ENCODE peak calls at places on chromosomes 3 and 15, in six cellular contexts. T, L, Y, G, W and F are unnamed samples. For H3K36me3, the result is how much of the 10 kb centered on the place peaks cover.

GRCh38 chr15:84143753-84144314 is 91.7 kb upstream of the GOLGA6L4 start:
- DNase-seq in T (no peak), L (no peak), Y (no peak), G (no peak), W (no peak), F (no peak)

GRCh38 chr15:78024883-78025282 is 52.6 kb downstream of the TBC1D2B start:
- DNase-seq in T (no peak), L (no peak), Y (no peak), G (no peak), W (no peak), F (no peak)

GRCh38 chr3:181699171-181699903 is 12.4 kb upstream of the SOX2 start:
- DNase-seq in T (no peak), L (no peak), Y (no peak), G (no peak), W (no peak), F (no peak)

GRCh38 chr3:197378987-197379718 is 80.7 kb upstream of the DLG1 start:
- DNase-seq in T (no peak), L (no peak), Y (no peak), G (no peak), W (no peak), F (no peak)

GRCh38 chr15:65789759-65790158 is 2.3 kb downstream of the DENND4A start:
- DNase-seq in T (no peak), L (no peak), Y (no peak), G (no peak), W (no peak), F (no peak)

GRCh38 chr3:37096972-37097371 is 77.4 kb downstream of the LRRFIP2 start:
- DNase-seq in T (no peak), L (no peak), Y (no peak), G (no peak), W (no peak), F (no peak)

GRCh38 chr3:103786296-103786695 is 1351.5 kb downstream of the ZPLD1 start:
- DNase-seq in T (peak), L (no peak), Y (no peak), G (no peak), W (no peak), F (no peak)

GRCh38 chr3:160754855-160755747 is 930 bp upstream of the PPM1L start:
- DNase-seq in T (peak), L (peak), Y (peak), G (peak), W (peak), F (peak)

GRCh38 chr3:97106652-97106989 is 292.2 kb downstream of the EPHA6 start:
- DNase-seq in T (no peak), L (no peak), Y (no peak), G (no peak), W (no peak), F (no peak)

GRCh38 chr3:53503185-53503584 is 8.8 kb downstream of the CACNA1D start:
- DNase-seq in T (no peak), L (no peak), Y (no peak), G (no peak), W (no peak), F (no peak)
- H3K36me3 ChIP-seq in T (under half), L (under half), Y (under half), G (under half), W (under half), F (under half)

GRCh38 chr3:156551746-156552145 is 3.2 kb downstream of the SSR3 start:
- DNase-seq in T (no peak), L (no peak), Y (no peak), G (no peak), W (peak), F (no peak)
- H3K4me3 ChIP-seq in T (no peak), L (no peak), Y (no peak), G (no peak), W (no peak), F (no peak)

GRCh38 chr3:134929976-134930375 is 134.9 kb downstream of the EPHB1 start:
- DNase-seq in T (no peak), L (no peak), Y (no peak), G (no peak), W (no peak), F (no peak)

GRCh38 chr3:134932035-134932434 is 137.0 kb downstream of the EPHB1 start:
- DNase-seq in T (no peak), L (no peak), Y (no peak), G (no peak), W (no peak), F (no peak)

GRCh38 chr3:134928819-134929218 is 133.8 kb downstream of the EPHB1 start:
- DNase-seq in T (no peak), L (no peak), Y (no peak), G (no peak), W (no peak), F (no peak)

GRCh38 chr3:134933997-134934396 is 138.9 kb downstream of the EPHB1 start:
- DNase-seq in T (no peak), L (no peak), Y (no peak), G (no peak), W (no peak), F (no peak)

GRCh38 chr3:134931045-134931775 is 136.2 kb downstream of the EPHB1 start:
- DNase-seq in T (no peak), L (no peak), Y (no peak), G (no peak), W (no peak), F (no peak)
- H3K36me3 ChIP-seq in T (under half), L (under half), Y (under half), G (under half), W (under half), F (under half)

GRCh38 chr3:127915937-127916480 is 977 bp downstream of the KBTBD12 start:
- DNase-seq in T (no peak), L (no peak), Y (no peak), G (no peak), W (no peak), F (no peak)
- H3K4me3 ChIP-seq in T (no peak), L (no peak), Y (no peak), G (peak), W (no peak), F (no peak)

DNA sequence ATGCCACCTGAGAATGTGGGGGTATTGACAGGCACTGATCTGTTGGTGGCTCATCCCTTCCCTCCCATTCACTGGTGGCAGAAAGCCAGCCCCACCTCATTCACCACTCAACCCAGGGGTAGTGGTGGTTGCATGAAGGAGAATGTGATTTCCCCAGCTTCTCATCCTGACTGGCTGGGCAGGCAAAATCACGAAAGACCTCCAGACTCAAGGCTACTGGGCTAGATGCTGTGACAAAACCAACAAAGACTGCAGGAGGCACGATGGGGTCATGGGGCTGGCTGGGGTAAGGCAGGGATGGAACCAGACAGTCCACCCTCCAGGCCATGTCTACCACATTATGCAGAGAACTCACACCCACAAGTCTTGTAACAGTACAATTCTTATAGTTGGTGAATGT is 33.9 kb downstream of the FSTL1 start:
- DNase-seq in T (no peak), L (no peak), Y (no peak), G (no peak), W (no peak), F (peak)
- H3K36me3 ChIP-seq in T (under half), L (under half), Y (under half), G (under half), W (under half), F (under half)

DNA sequence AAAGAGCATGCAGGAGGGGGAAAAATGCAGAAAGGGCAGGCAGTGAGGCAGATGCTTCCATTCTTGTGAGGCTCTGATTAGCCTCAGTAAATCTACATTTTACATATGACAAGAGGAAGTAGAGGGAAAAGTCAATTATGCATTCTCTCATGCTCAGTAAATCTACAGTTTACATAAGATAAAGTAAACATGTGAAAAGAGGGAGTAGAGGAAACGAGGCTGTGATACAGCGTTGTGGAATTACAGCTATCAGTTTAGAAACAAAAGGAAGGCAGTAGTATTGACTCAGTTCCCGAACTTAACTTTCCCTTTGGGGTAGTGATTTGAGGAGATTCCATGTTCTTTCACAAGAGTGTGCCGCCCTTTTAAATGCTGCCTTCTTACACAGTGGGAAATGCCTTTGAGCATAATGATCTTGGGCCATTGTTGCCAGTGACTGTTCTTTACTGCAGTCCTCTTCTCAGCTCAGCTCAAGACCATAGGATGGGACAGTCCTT is 39.3 kb downstream of the OSTN start:
- DNase-seq in T (no peak), L (no peak), Y (no peak), G (no peak), W (no peak), F (peak)
- H3K4me3 ChIP-seq in T (no peak), L (no peak), Y (no peak), G (no peak), W (no peak), F (no peak)

DNA sequence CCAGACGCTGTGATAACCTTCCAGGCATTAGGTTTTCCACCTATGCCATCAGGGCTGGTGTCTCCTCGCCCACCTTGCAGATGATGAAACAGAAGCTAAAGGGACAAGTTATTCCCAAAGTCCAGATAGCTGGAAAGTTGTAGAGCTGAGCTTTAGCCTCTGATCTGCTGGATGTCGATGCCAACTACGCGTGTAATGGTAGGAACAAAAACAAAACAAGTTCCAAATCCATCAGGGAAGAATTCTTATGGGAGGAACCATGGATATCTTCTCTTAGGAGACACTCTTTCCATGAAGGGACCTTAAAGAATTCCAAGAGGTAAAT is 28.1 kb upstream of the RHO start:
- DNase-seq in T (no peak), L (no peak), Y (no peak), G (no peak), W (no peak), F (no peak)
- H3K36me3 ChIP-seq in T (under half), L (under half), Y (under half), G (under half), W (under half), F (under half)

GRCh38 chr15:99076109-99076508 is 28.8 kb upstream of the SYNM start:
- DNase-seq in T (no peak), L (no peak), Y (no peak), G (no peak), W (no peak), F (no peak)
- H3K4me3 ChIP-seq in T (no peak), L (no peak), Y (peak), G (peak), W (no peak), F (no peak)

GRCh38 chr15:63059075-63059474 is 16.5 kb downstream of the TPM1 start:
- DNase-seq in T (no peak), L (no peak), Y (no peak), G (no peak), W (no peak), F (no peak)

GRCh38 chr15:63063164-63063756 is 20.7 kb downstream of the TPM1 start:
- DNase-seq in T (no peak), L (no peak), Y (no peak), G (no peak), W (no peak), F (no peak)

GRCh38 chr15:63061971-63062370 is 19.4 kb downstream of the TPM1 start:
- DNase-seq in T (no peak), L (no peak), Y (no peak), G (no peak), W (no peak), F (no peak)

GRCh38 chr15:63059573-63060216 is 17.1 kb downstream of the TPM1 start:
- DNase-seq in T (no peak), L (no peak), Y (no peak), G (no peak), W (no peak), F (no peak)

GRCh38 chr15:63060699-63061098 is 18.2 kb downstream of the TPM1 start:
- DNase-seq in T (no peak), L (no peak), Y (no peak), G (no peak), W (no peak), F (no peak)
- H3K36me3 ChIP-seq in T (half or more), L (under half), Y (under half), G (under half), W (under half), F (under half)